ENCODE peak calls at places on chromosomes 13 and 19, in nine cellular contexts. D, R, V, E, B, T, N, S and C are unnamed samples.

GRCh38 chr13:85638265-85638664 is 161.0 kb downstream of the SLITRK6 start:
- DNase-seq in E (no peak), V (no peak), B (no peak), S (no peak), R (no peak), T (no peak), N (no peak), D (no peak), C (no peak)

GRCh38 chr13:93959796-93960533 is 519.5 kb downstream of the DCT start:
- DNase-seq in V (no peak), D (no peak), R (no peak), B (no peak), T (no peak), N (no peak), E (no peak), S (no peak), C (no peak)

GRCh38 chr19:36508325-36508724 is 19.0 kb upstream of the ZNF566 start:
- DNase-seq in N (no peak), B (no peak), D (no peak), V (no peak), S (no peak), T (no peak), R (no peak), E (no peak), C (no peak)

GRCh38 chr19:2055871-2056809 is 5.1 kb upstream of the MKNK2 start:
- DNase-seq in T (no peak), D (no peak), N (peak; percentile 45), V (peak; percentile 39), S (no peak), R (no peak), E (no peak), B (peak; percentile 63), C (peak; percentile 43)

GRCh38 chr19:44756089-44756562 is 7.6 kb downstream of the BCL3 start:
- DNase-seq in D (no peak), B (no peak), N (no peak), E (no peak), R (no peak), V (no peak), S (no peak), T (no peak), C (no peak)

GRCh38 chr19:56838930-56839664 is 1.4 kb downstream of the PEG3 start:
- DNase-seq in V (no peak), S (peak; percentile 90), N (peak; percentile 96), B (no peak), D (no peak), E (peak; percentile 99), T (peak; percentile 45), R (no peak), C (peak; percentile 100)

GRCh38 chr13:42066542-42066941 is 18.1 kb downstream of the DGKH start:
- DNase-seq in R (no peak), V (peak; percentile 54), E (no peak), B (no peak), D (no peak), N (no peak), S (no peak), T (no peak), C (no peak)

GRCh38 chr19:56367829-56368711 is 25.3 kb downstream of the ZNF582 start:
- DNase-seq in S (peak; percentile 68), E (peak; percentile 76), T (peak; percentile 72), N (peak; percentile 96), D (peak; percentile 40), V (peak; percentile 62), B (no peak), R (peak; percentile 78), C (peak; percentile 98)

GRCh38 chr13:44365008-44365407 is 8.6 kb upstream of the SERP2 start:
- DNase-seq in N (no peak), S (no peak), E (no peak), T (no peak), D (no peak), V (no peak), B (no peak), R (no peak), C (no peak)

GRCh38 chr19:33186835-33187540 is 7.1 kb upstream of the LRP3 start:
- DNase-seq in B (peak; percentile 48), R (no peak), S (no peak), E (no peak), N (no peak), D (no peak), V (no peak), T (no peak), C (peak; percentile 89)

GRCh38 chr19:41364546-41365391 is 820 bp upstream of the B9D2 start:
- DNase-seq in T (no peak), B (no peak), N (no peak), V (no peak), R (no peak), E (no peak), D (no peak), S (no peak), C (no peak)

GRCh38 chr13:85261757-85262346 is 537.4 kb downstream of the SLITRK6 start:
- DNase-seq in B (no peak), T (no peak), R (no peak), S (no peak), D (no peak), V (no peak), E (no peak), N (no peak), C (no peak)

GRCh38 chr19:45768644-45769053 is 403 bp downstream of the SIX5 start:
- DNase-seq in E (no peak), R (peak; percentile 55), N (no peak), S (no peak), D (no peak), T (no peak), V (no peak), B (no peak), C (peak; percentile 50)

GRCh38 chr19:46951236-46951986 is 68.2 kb upstream of the NPAS1 start:
- DNase-seq in V (no peak), S (no peak), N (peak; percentile 37), E (no peak), T (no peak), D (peak; percentile 24), R (no peak), B (peak; percentile 99), C (no peak)

GRCh38 chr19:38538386-38538785 is 79.4 kb downstream of the MAP4K1 start:
- DNase-seq in R (no peak), B (no peak), N (no peak), V (no peak), S (no peak), D (no peak), T (no peak), E (no peak), C (no peak)

GRCh38 chr13:108645376-108645775 is 16.0 kb downstream of the MYO16 start:
- DNase-seq in E (no peak), T (no peak), S (no peak), B (no peak), D (no peak), V (no peak), R (no peak), N (no peak), C (no peak)

GRCh38 chr13:26619321-26619720 is 61.8 kb downstream of the WASF3 start:
- DNase-seq in R (no peak), T (no peak), D (no peak), V (peak; percentile 53), N (no peak), S (no peak), B (no peak), E (no peak), C (no peak)

GRCh38 chr13:34523401-34523800 is 418.7 kb upstream of the NBEA start:
- DNase-seq in R (no peak), E (no peak), V (no peak), T (no peak), S (no peak), N (no peak), D (no peak), B (no peak), C (no peak)

GRCh38 chr13:46751811-46752635 is 44.9 kb downstream of the ESD start:
- DNase-seq in E (no peak), S (no peak), D (no peak), R (peak; percentile 20), N (no peak), V (peak; percentile 23), T (no peak), B (no peak), C (no peak)

GRCh38 chr13:46051958-46052313 is 610 bp downstream of the ZC3H13 start:
- DNase-seq in B (no peak), R (no peak), S (no peak), V (no peak), D (no peak), E (no peak), N (no peak), T (no peak), C (no peak)

GRCh38 chr19:45472557-45473365 is 5.0 kb downstream of the FOSB start:
- DNase-seq in V (no peak), R (no peak), N (peak; percentile 51), T (no peak), E (no peak), S (no peak), B (no peak), D (no peak), C (peak; percentile 26)

GRCh38 chr19:35633727-35634440 is 5.0 kb downstream of the RBM42 start:
- DNase-seq in S (no peak), D (no peak), B (no peak), R (no peak), T (no peak), N (no peak), E (no peak), V (no peak), C (no peak)

GRCh38 chr19:14059093-14059480 is 2.8 kb downstream of the PALM3 start:
- DNase-seq in V (no peak), R (peak; percentile 58), N (no peak), T (no peak), D (no peak), S (no peak), B (no peak), E (no peak), C (no peak)

GRCh38 chr13:46530084-46530935 is 22.7 kb upstream of the LRCH1 start:
- DNase-seq in S (no peak), T (no peak), V (no peak), N (no peak), D (no peak), E (no peak), R (no peak), B (no peak), C (no peak)

GRCh38 chr13:111658150-111659100 is 338.0 kb downstream of the TEX29 start:
- DNase-seq in V (no peak), D (no peak), T (peak; percentile 54), R (no peak), N (peak; percentile 84), B (no peak), E (no peak), S (peak; percentile 19), C (no peak)

GRCh38 chr19:47020992-47021496 is 1.4 kb downstream of the NPAS1 start:
- DNase-seq in R (no peak), B (no peak), V (no peak), D (no peak), E (no peak), N (no peak), T (no peak), S (no peak), C (no peak)

GRCh38 chr13:113666951-113667701 is at the start of gene GRK1:
- DNase-seq in S (no peak), T (no peak), B (no peak), V (no peak), E (peak; percentile 6), D (no peak), R (no peak), N (no peak), C (no peak)

GRCh38 chr13:44013666-44014291 is 134.1 kb downstream of the LACC1 start:
- DNase-seq in T (peak; percentile 13), B (peak; percentile 46), R (no peak), V (peak; percentile 33), N (peak; percentile 23), D (no peak), S (no peak), E (no peak), C (no peak)

GRCh38 chr13:48769107-48769704 is 115.5 kb downstream of the CYSLTR2 start:
- DNase-seq in D (peak; percentile 68), R (peak; percentile 79), T (peak; percentile 27), V (peak; percentile 54), S (no peak), N (peak; percentile 80), E (peak; percentile 89), B (peak; percentile 75), C (peak; percentile 85)

GRCh38 chr13:23500858-23501257 is 67.4 kb upstream of the SACS start:
- DNase-seq in R (no peak), T (no peak), V (peak; percentile 97), E (no peak), D (no peak), B (peak; percentile 49), N (no peak), S (no peak), C (no peak)

GRCh38 chr19:39045506-39045905 is 13.2 kb upstream of the FBXO27 start:
- DNase-seq in N (no peak), R (no peak), B (no peak), E (no peak), T (no peak), V (no peak), S (no peak), D (no peak), C (no peak)